ENCODE peak calls at places on chromosomes 13 and 19, in nine cellular contexts. Q is pancreas, W is GM23248, A is brain microvascular endothelial cell, J is SK-N-SH, X is adrenal gland, U is body of pancreas, O is WERI-Rb-1, N is PC-3. F is an unnamed sample. For H3K27me3, the result is how much of the 10 kb centered on the place peaks cover.

GRCh38 chr13:42041684-42042035 is 6.8 kb upstream of the DGKH start:
- DNase-seq in U (peak), A (peak), W (peak), O (peak), Q (no peak), J (peak), N (peak), X (peak), F (peak)

GRCh38 chr13:50129923-50130685 is 114.9 kb downstream of the KCNRG start:
- DNase-seq in W (peak), A (no peak), N (peak), Q (peak), X (peak), O (no peak), U (peak), J (peak), F (no peak)

GRCh38 chr19:24033962-24034342 is 53.0 kb upstream of the ZNF254 start:
- DNase-seq in Q (peak), A (peak), W (peak), X (peak), U (peak), J (peak), N (peak), O (peak), F (peak)

GRCh38 chr19:5002143-5002542 is 33.2 kb downstream of the KDM4B start:
- DNase-seq in Q (no peak), O (no peak), W (peak), J (no peak), U (no peak), X (peak), A (peak), N (peak), F (no peak)

GRCh38 chr19:35655600-35655999 is 7.5 kb downstream of the COX6B1 start:
- DNase-seq in J (no peak), A (no peak), Q (no peak), N (no peak), X (no peak), O (no peak), W (no peak), U (no peak), F (no peak)

GRCh38 chr13:47932953-47933687 is 68.0 kb downstream of the SUCLA2 start:
- DNase-seq in U (no peak), N (no peak), W (no peak), A (no peak), O (no peak), Q (no peak), X (no peak), J (no peak), F (no peak)

GRCh38 chr13:48646791-48647190 is 6.9 kb upstream of the CYSLTR2 start:
- DNase-seq in W (no peak), A (no peak), U (no peak), N (no peak), J (no peak), O (no peak), Q (no peak), X (no peak), F (no peak)

GRCh38 chr13:79794936-79795335 is 314.0 kb downstream of the NDFIP2 start:
- DNase-seq in A (no peak), X (no peak), N (no peak), J (no peak), W (no peak), U (no peak), O (no peak), Q (no peak), F (no peak)

GRCh38 chr13:41294914-41295313 is 16.2 kb upstream of the NAA16 start:
- DNase-seq in N (no peak), X (no peak), A (no peak), W (no peak), J (no peak), O (no peak), U (peak), Q (no peak), F (no peak)

GRCh38 chr13:21075303-21076264 is 14.2 kb upstream of the LATS2 start:
- DNase-seq in A (no peak), O (no peak), N (no peak), Q (no peak), X (no peak), U (peak), J (peak), W (peak), F (peak)

GRCh38 chr19:17311455-17312248 is 2.3 kb downstream of the DDA1 start:
- DNase-seq in U (peak), N (peak), O (no peak), A (peak), Q (no peak), X (peak), J (no peak), W (peak), F (no peak)

GRCh38 chr13:84031120-84031519 is 148.8 kb upstream of the SLITRK1 start:
- DNase-seq in W (no peak), O (no peak), Q (no peak), N (no peak), U (no peak), X (no peak), J (no peak), A (no peak), F (no peak)

GRCh38 chr13:102198418-102199322 is 203.2 kb downstream of the FGF14 start:
- DNase-seq in A (no peak), J (no peak), U (no peak), O (no peak), W (peak), X (no peak), N (peak), Q (no peak), F (no peak)

GRCh38 chr13:59728896-59729545 is 434.7 kb downstream of the DIAPH3 start:
- DNase-seq in W (no peak), U (no peak), O (peak), J (peak), X (no peak), N (no peak), A (no peak), Q (no peak), F (no peak)

GRCh38 chr13:41311607-41312500 is 787 bp downstream of the NAA16 start:
- DNase-seq in W (peak), O (peak), J (peak), Q (peak), N (peak), U (peak), A (peak), X (peak), F (peak)

GRCh38 chr13:20161275-20161950 is 561 bp upstream of the GJA3 start:
- DNase-seq in A (no peak), Q (no peak), U (no peak), X (no peak), J (peak), O (no peak), W (peak), N (no peak), F (peak)

GRCh38 chr19:4130635-4131438 is 6.9 kb upstream of the MAP2K2 start:
- DNase-seq in W (peak), Q (no peak), A (peak), J (no peak), O (no peak), X (no peak), N (peak), U (no peak), F (no peak)

GRCh38 chr13:49356224-49356623 is 87.6 kb downstream of the CAB39L start:
- DNase-seq in N (peak), O (no peak), J (no peak), W (peak), X (no peak), A (peak), Q (no peak), U (no peak), F (no peak)

GRCh38 chr13:76837811-76838210 is 48.4 kb downstream of the KCTD12 start:
- DNase-seq in O (no peak), J (no peak), A (no peak), N (no peak), W (peak), U (no peak), X (no peak), Q (no peak), F (no peak)

GRCh38 chr13:78241278-78241919 is 322.8 kb upstream of the EDNRB start:
- DNase-seq in J (peak), A (peak), O (peak), Q (no peak), N (peak), U (peak), W (peak), X (peak), F (peak)

GRCh38 chr19:23547816-23548430 is 139.1 kb downstream of the ZNF675 start:
- DNase-seq in A (no peak), J (no peak), N (peak), U (no peak), O (no peak), X (no peak), W (no peak), Q (no peak), F (no peak)

GRCh38 chr19:38375748-38376147 is 1.4 kb downstream of the PSMD8 start:
- DNase-seq in J (no peak), A (no peak), U (no peak), O (no peak), N (no peak), X (no peak), W (peak), Q (no peak), F (no peak)

GRCh38 chr19:47445937-47446402 is 25.7 kb downstream of the SLC8A2 start:
- DNase-seq in W (peak), J (peak), X (peak), A (no peak), N (peak), Q (peak), U (peak), O (no peak), F (peak)

GRCh38 chr13:102587916-102588315 is 8.9 kb upstream of the TPP2 start:
- DNase-seq in W (no peak), Q (no peak), A (no peak), N (no peak), U (no peak), X (no peak), J (no peak), O (no peak), F (no peak)

GRCh38 chr19:52992109-52993004 is 21.4 kb upstream of the ERVV-1 start:
- DNase-seq in N (no peak), U (no peak), Q (peak), J (peak), A (peak), O (peak), X (no peak), W (peak), F (peak)

GRCh38 chr13:27822258-27822872 is 30.1 kb downstream of the GSX1 start:
- DNase-seq in J (no peak), N (no peak), O (no peak), X (no peak), Q (no peak), U (no peak), A (no peak), W (no peak), F (no peak)

GRCh38 chr13:27821566-27821965 is 29.3 kb downstream of the GSX1 start:
- DNase-seq in X (no peak), U (no peak), O (no peak), W (no peak), Q (no peak), A (no peak), N (no peak), J (no peak), F (no peak)

GRCh38 chr13:27820524-27821482 is 28.5 kb downstream of the GSX1 start:
- DNase-seq in Q (no peak), O (no peak), X (no peak), U (no peak), W (no peak), A (no peak), J (no peak), N (no peak), F (no peak)

GRCh38 chr13:27824121-27824520 is 31.8 kb downstream of the GSX1 start:
- DNase-seq in O (no peak), Q (no peak), N (no peak), W (no peak), U (no peak), A (no peak), X (no peak), J (no peak), F (no peak)

DNA sequence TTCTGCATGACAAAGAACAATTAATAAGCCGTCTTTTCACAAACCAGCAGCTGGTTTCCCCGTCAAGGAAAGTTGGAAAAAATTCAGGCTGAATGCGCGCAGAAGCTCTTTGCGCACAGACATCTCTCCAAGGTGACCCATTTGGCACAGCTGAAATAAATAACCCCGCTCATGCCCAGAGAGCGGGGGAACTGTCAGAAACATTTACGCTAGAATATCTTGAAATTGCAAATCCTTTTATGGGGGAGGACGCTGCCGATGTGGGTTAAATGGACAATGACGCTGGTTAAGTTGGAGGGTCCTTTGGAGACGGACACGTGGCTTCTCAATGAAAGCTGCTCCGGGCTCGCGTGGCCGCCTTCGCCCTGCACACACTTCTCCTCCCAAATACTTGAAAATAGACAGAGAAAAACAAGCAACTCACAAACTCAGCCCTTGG is 30.6 kb downstream of the GSX1 start:
- DNase-seq in X (no peak), U (no peak), W (no peak), J (no peak), A (no peak), O (no peak), N (no peak), Q (no peak), F (no peak)
- H3K27me3 ChIP-seq in X (half or more), U (under half), W (half or more), J (under half), A (under half), O (half or more), N (half or more), Q (under half), F (under half)

DNA sequence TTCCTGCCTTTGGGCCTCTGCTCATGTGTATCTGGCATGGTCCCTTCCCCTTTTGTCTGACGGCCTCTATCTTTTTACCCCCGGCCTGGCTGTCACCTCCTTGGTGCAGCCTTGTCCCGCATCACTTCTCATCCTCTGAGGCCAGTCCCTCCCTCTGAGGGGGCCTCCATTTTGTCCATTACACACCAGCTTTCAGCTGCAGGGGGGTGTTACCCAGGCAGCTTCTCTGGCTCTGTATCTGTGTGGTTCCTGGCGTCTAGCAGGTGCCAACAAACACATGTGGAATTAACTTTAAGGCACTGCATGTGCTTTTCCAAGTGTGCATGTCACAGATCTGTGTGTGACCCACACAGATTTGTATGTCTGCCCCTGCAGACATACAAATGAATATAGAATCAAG is 52.4 kb downstream of the LYL1 start:
- DNase-seq in Q (no peak), W (peak), O (no peak), N (no peak), J (no peak), X (no peak), U (no peak), A (no peak), F (no peak)
- H3K27me3 ChIP-seq in Q (under half), W (under half), O (under half), N (under half), J (under half), X (under half), U (under half), A (under half), F (under half)

GRCh38 chr13:25872871-25873607 is 178.8 kb downstream of the SHISA2 start:
- DNase-seq in A (no peak), O (no peak), X (no peak), W (no peak), N (no peak), J (no peak), Q (no peak), U (no peak), F (no peak)
- H3K27me3 ChIP-seq in A (under half), O (under half), X (under half), W (under half), N (under half), J (under half), Q (under half), U (under half), F (under half)

GRCh38 chr19:49423985-49424303 is 703 bp upstream of the PTH2 start:
- DNase-seq in A (no peak), U (no peak), J (no peak), X (no peak), N (no peak), W (no peak), Q (no peak), O (no peak), F (no peak)

GRCh38 chr19:49427855-49428546 is 2.8 kb downstream of the GFY start:
- DNase-seq in O (peak), W (peak), X (no peak), J (peak), Q (no peak), N (peak), U (no peak), A (no peak), F (no peak)

GRCh38 chr19:49425178-49425577 is at the start of gene GFY:
- DNase-seq in J (no peak), O (no peak), U (no peak), X (no peak), N (no peak), W (no peak), Q (no peak), A (no peak), F (no peak)

GRCh38 chr19:49427339-49427738 is 2.2 kb downstream of the GFY start:
- DNase-seq in X (no peak), N (no peak), Q (no peak), U (no peak), W (no peak), O (no peak), A (no peak), J (no peak), F (no peak)

DNA sequence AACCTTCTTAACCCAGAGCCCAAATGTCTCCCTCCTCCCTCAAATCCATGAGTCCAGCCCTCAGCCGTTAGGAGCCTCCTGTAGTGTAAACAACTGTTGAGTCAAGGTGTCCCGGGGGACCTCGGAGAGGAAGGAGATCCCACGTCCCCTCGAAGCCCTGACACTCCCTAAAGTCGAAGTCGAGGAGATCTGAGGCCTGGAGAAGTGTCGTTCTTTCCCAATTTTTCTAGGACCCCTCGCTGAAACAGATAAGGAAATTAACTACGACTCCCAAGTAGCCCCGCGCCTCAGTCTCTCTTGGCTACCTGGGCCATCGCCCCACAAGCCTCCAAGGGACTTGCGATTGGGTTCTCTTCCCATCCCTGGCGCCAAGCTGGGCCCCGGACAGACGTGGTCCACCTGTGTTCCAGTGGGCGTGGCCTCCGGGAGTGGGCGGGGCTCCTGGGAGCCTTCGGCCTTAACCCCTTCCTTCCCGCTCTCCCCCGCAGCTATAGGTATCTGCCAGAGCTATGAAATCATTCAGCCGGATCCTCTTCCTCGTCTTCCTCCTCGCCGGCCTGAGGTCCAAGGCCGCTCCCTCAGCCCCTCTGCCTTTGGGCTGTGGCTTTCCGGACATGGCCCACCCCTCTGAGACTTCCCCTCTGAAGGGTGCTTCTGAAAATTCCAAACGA is 869 bp downstream of the GFY start:
- DNase-seq in J (no peak), O (peak), U (no peak), Q (no peak), X (no peak), A (no peak), W (peak), N (peak), F (no peak)
- H3K27me3 ChIP-seq in J (half or more), O (under half), U (half or more), Q (under half), X (half or more), A (half or more), W (half or more), N (half or more), F (half or more)

GRCh38 chr19:29432677-29433076 is 93.1 kb upstream of the VSTM2B start:
- DNase-seq in W (no peak), J (no peak), Q (no peak), O (no peak), X (no peak), A (no peak), N (no peak), U (no peak), F (no peak)
- H3K27me3 ChIP-seq in W (under half), J (under half), Q (under half), O (half or more), X (under half), A (under half), N (under half), U (under half), F (under half)

GRCh38 chr13:112330066-112330465 is 46.1 kb upstream of the SPACA7 start:
- DNase-seq in Q (no peak), A (no peak), J (no peak), N (no peak), X (no peak), W (no peak), O (no peak), U (no peak), F (no peak)

GRCh38 chr13:112331675-112332074 is 44.5 kb upstream of the SPACA7 start:
- DNase-seq in X (no peak), O (no peak), U (no peak), J (no peak), W (no peak), Q (no peak), N (no peak), A (no peak), F (no peak)

GRCh38 chr13:112328936-112329335 is 47.2 kb upstream of the SPACA7 start:
- DNase-seq in A (no peak), W (no peak), J (no peak), X (no peak), N (no peak), O (no peak), U (no peak), Q (no peak), F (no peak)

GRCh38 chr13:112330479-112331407 is 45.4 kb upstream of the SPACA7 start:
- DNase-seq in A (no peak), Q (no peak), J (no peak), N (no peak), O (no peak), X (peak), U (no peak), W (no peak), F (no peak)

GRCh38 chr13:112329376-112329775 is 46.8 kb upstream of the SPACA7 start:
- DNase-seq in X (no peak), W (no peak), O (no peak), U (no peak), Q (no peak), J (no peak), A (no peak), N (no peak), F (no peak)
- H3K27me3 ChIP-seq in X (under half), W (under half), O (half or more), U (under half), Q (under half), J (half or more), A (under half), N (half or more), F (under half)

DNA sequence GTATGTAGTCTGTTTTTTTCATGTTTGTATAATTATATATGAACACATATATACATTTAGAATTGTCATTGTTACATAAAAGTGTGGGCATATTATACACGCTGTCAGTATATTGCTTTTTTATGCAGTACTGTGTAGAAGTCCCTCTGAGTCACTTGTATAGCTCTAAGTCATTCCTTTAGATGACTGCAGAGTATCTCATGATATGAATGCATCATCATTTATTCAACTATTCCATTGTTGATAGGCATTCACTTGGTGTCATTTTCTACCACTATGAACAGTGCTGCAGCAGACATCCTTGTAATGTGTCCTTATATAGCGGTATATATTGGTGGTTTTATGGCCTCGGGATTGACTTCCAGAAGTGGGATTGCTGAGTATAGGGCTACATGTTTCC is 15.3 kb downstream of the RFXAP start:
- DNase-seq in Q (no peak), W (peak), O (no peak), A (no peak), U (no peak), N (peak), J (no peak), X (no peak), F (no peak)
- H3K27me3 ChIP-seq in Q (under half), W (under half), O (under half), A (under half), U (under half), N (under half), J (under half), X (under half), F (under half)

GRCh38 chr19:42422092-42422575 is 5.1 kb downstream of the LIPE start:
- DNase-seq in X (peak), J (no peak), A (no peak), Q (no peak), O (no peak), N (no peak), W (no peak), U (no peak), F (no peak)
- H3K27me3 ChIP-seq in X (under half), J (under half), A (under half), Q (under half), O (under half), N (under half), W (under half), U (under half), F (under half)